ENCODE peak calls at places on chromosomes 1 and 21, in four cellular contexts. Z is WTC11, V is HS-27A, S is adrenal gland. H is an unnamed sample.

GRCh38 chr1:55215194-55216021 is at the start of gene USP24:
- DNase-seq in Z (peak), V (peak), S (peak), H (peak)

GRCh38 chr21:43733060-43733459 is 14.1 kb downstream of the PDXK start:
- DNase-seq in Z (no peak), V (no peak), S (no peak), H (no peak)

GRCh38 chr1:228037401-228038386 is 30.9 kb downstream of the WNT3A start:
- DNase-seq in Z (peak), V (no peak), S (no peak), H (peak)

GRCh38 chr21:38849776-38850175 is 44.0 kb downstream of the ETS2 start:
- DNase-seq in Z (no peak), V (no peak), S (no peak), H (no peak)

GRCh38 chr1:96845464-96845863 is 123.9 kb downstream of the PTBP2 start:
- DNase-seq in Z (peak), V (no peak), S (peak), H (peak)

GRCh38 chr1:6872573-6873261 is 87.5 kb downstream of the CAMTA1 start:
- DNase-seq in Z (no peak), V (no peak), S (no peak), H (no peak)

GRCh38 chr1:19682257-19682656 is 17.6 kb downstream of the HTR6 start:
- DNase-seq in Z (no peak), V (no peak), S (no peak), H (no peak)

GRCh38 chr1:160973491-160973890 is 18.9 kb upstream of the ITLN2 start:
- DNase-seq in Z (no peak), V (no peak), S (no peak), H (no peak)

GRCh38 chr1:163315773-163316374 is 5.9 kb upstream of the NUF2 start:
- DNase-seq in Z (no peak), V (no peak), S (peak), H (peak)

GRCh38 chr1:246827396-246827795 is 103.2 kb downstream of the SCCPDH start:
- DNase-seq in Z (no peak), V (no peak), S (no peak), H (no peak)

GRCh38 chr1:71908871-71909390 is 373.4 kb downstream of the NEGR1 start:
- DNase-seq in Z (no peak), V (no peak), S (no peak), H (no peak)

GRCh38 chr1:24341260-24341659 is 22.1 kb downstream of the GRHL3 start:
- DNase-seq in Z (no peak), V (no peak), S (no peak), H (no peak)

GRCh38 chr1:72280714-72281113 is 1.6 kb downstream of the NEGR1 start:
- DNase-seq in Z (no peak), V (no peak), S (no peak), H (no peak)

GRCh38 chr1:103527331-103527730 is 1.8 kb downstream of the RNPC3 start:
- DNase-seq in Z (no peak), V (no peak), S (no peak), H (no peak)

GRCh38 chr1:94616503-94616902 is 74.9 kb upstream of the F3 start:
- DNase-seq in Z (no peak), V (peak), S (no peak), H (no peak)

GRCh38 chr1:9960705-9961562 is 17.7 kb downstream of the NMNAT1 start:
- DNase-seq in Z (peak), V (peak), S (no peak), H (no peak)

GRCh38 chr1:13513885-13514546 is at the start of gene LRRC38:
- DNase-seq in Z (peak), V (no peak), S (peak), H (no peak)

GRCh38 chr1:197917553-197917812 is 311 bp downstream of the LHX9 start:
- DNase-seq in Z (no peak), V (no peak), S (no peak), H (no peak)

GRCh38 chr1:156706647-156707008 is 1.2 kb upstream of the CRABP2 start:
- DNase-seq in Z (peak), V (no peak), S (peak), H (no peak)

GRCh38 chr1:156498447-156499193 is 2.0 kb downstream of the MEF2D start:
- DNase-seq in Z (peak), V (no peak), S (peak), H (no peak)

GRCh38 chr1:169363046-169363756 is 4.4 kb downstream of the NME7 start:
- DNase-seq in Z (no peak), V (peak), S (no peak), H (no peak)

GRCh38 chr1:18294437-18295176 is 186.1 kb upstream of the KLHDC7A start:
- DNase-seq in Z (peak), V (no peak), S (no peak), H (no peak)

GRCh38 chr1:185487030-185487429 is 170.0 kb upstream of the IVNS1ABP start:
- DNase-seq in Z (no peak), V (no peak), S (no peak), H (no peak)

GRCh38 chr1:165445388-165445787 is 462 bp upstream of the RXRG start:
- DNase-seq in Z (no peak), V (no peak), S (no peak), H (no peak)

GRCh38 chr1:31605908-31606427 is 11.5 kb upstream of the HCRTR1 start:
- DNase-seq in Z (no peak), V (no peak), S (no peak), H (peak)

GRCh38 chr1:86429830-86430229 is 5.9 kb downstream of the CLCA2 start:
- DNase-seq in Z (no peak), V (peak), S (peak), H (no peak)

GRCh38 chr21:39923441-39923840 is 56.2 kb downstream of the PCP4 start:
- DNase-seq in Z (no peak), V (no peak), S (no peak), H (no peak)

GRCh38 chr1:67463298-67463960 is 33.2 kb upstream of the SERBP1 start:
- DNase-seq in Z (peak), V (no peak), S (no peak), H (no peak)

GRCh38 chr1:3697810-3698209 is 45.5 kb downstream of the TP73 start:
- DNase-seq in Z (no peak), V (no peak), S (no peak), H (no peak)

GRCh38 chr1:3914911-3915310 is 14.8 kb upstream of the C1orf174 start:
- DNase-seq in Z (no peak), V (no peak), S (no peak), H (no peak)

GRCh38 chr1:47262787-47263413 is 30.9 kb upstream of the TAL1 start:
- DNase-seq in Z (peak), V (peak), S (peak), H (peak)

GRCh38 chr1:19645544-19646252 is 1.6 kb downstream of the NBL1 start:
- DNase-seq in Z (no peak), V (no peak), S (no peak), H (no peak)

GRCh38 chr21:15289896-15290841 is 225.4 kb upstream of the NRIP1 start:
- DNase-seq in Z (peak), V (no peak), S (peak), H (no peak)

GRCh38 chr1:56424744-56425493 is 154.4 kb downstream of the PLPP3 start:
- DNase-seq in Z (no peak), V (peak), S (peak), H (no peak)

GRCh38 chr1:60621524-60621923 is 460.8 kb upstream of the NFIA start:
- DNase-seq in Z (no peak), V (no peak), S (no peak), H (no peak)

GRCh38 chr1:218585565-218586184 is 240.5 kb downstream of the TGFB2 start:
- DNase-seq in Z (peak), V (peak), S (peak), H (no peak)

GRCh38 chr1:172399369-172400072 is 21.0 kb upstream of the C1orf105 start:
- DNase-seq in Z (no peak), V (peak), S (peak), H (peak)

GRCh38 chr1:109826446-109826845 is 62.7 kb upstream of the EPS8L3 start:
- DNase-seq in Z (no peak), V (no peak), S (no peak), H (no peak)

GRCh38 chr1:997728-998050 is 2.2 kb downstream of the HES4 start:
- DNase-seq in Z (no peak), V (no peak), S (no peak), H (no peak)